ENCODE peak calls at places on chromosome 2, in four cellular contexts. I is right cardiac atrium; N is CD8-positive, alpha-beta T cell; B is cardiac muscle cell. U is an unnamed sample. For H3K4me1 and H3K9me3, the result is how much of the 10 kb centered on the place peaks cover.

GRCh38 chr2:68340631-68341329 is 21.0 kb upstream of the CNRIP1 start:
- DNase-seq in N (no peak), B (no peak), I (no peak), U (no peak)

GRCh38 chr2:194725169-194725568 is 931.9 kb upstream of the SLC39A10 start:
- DNase-seq in B (no peak), N (no peak), I (no peak), U (no peak)

GRCh38 chr2:55048925-55049793 is 1.1 kb downstream of the RTN4 start:
- DNase-seq in I (peak), N (peak), B (peak), U (peak)

GRCh38 chr2:18749912-18750526 is 160.7 kb upstream of the NT5C1B start:
- DNase-seq in B (peak), N (peak), I (peak), U (no peak)

GRCh38 chr2:218727502-218728165 is 17.0 kb downstream of the TTLL4 start:
- DNase-seq in I (no peak), B (peak), N (no peak), U (no peak)

GRCh38 chr2:150357770-150358467 is 129.5 kb downstream of the RND3 start:
- DNase-seq in B (peak), N (no peak), I (no peak), U (no peak)

GRCh38 chr2:62263076-62263475 is 67.2 kb downstream of the B3GNT2 start:
- DNase-seq in I (no peak), N (no peak), B (no peak), U (no peak)

GRCh38 chr2:9703085-9703641 is 72.4 kb upstream of the YWHAQ start:
- DNase-seq in N (peak), I (peak), B (peak), U (peak)

GRCh38 chr2:200787351-200788128 is 24.2 kb upstream of the BZW1 start:
- DNase-seq in N (no peak), I (no peak), B (peak), U (no peak)

GRCh38 chr2:29024882-29025430 is 43.9 kb downstream of the TOGARAM2 start:
- DNase-seq in N (no peak), I (no peak), B (no peak), U (no peak)

GRCh38 chr2:50401772-50402653 is 629.9 kb downstream of the NRXN1 start:
- DNase-seq in B (peak), N (no peak), I (peak), U (no peak)

GRCh38 chr2:101723366-101724112 is 26.0 kb downstream of the MAP4K4 start:
- DNase-seq in N (no peak), B (no peak), I (no peak), U (no peak)

GRCh38 chr2:101722878-101723277 is 25.4 kb downstream of the MAP4K4 start:
- DNase-seq in B (no peak), I (no peak), N (no peak), U (no peak)

GRCh38 chr2:101725038-101725437 is 27.5 kb downstream of the MAP4K4 start:
- DNase-seq in I (no peak), N (no peak), B (no peak), U (no peak)

GRCh38 chr2:101724113-101724450 is 26.6 kb downstream of the MAP4K4 start:
- DNase-seq in N (no peak), B (no peak), I (no peak), U (no peak)

DNA sequence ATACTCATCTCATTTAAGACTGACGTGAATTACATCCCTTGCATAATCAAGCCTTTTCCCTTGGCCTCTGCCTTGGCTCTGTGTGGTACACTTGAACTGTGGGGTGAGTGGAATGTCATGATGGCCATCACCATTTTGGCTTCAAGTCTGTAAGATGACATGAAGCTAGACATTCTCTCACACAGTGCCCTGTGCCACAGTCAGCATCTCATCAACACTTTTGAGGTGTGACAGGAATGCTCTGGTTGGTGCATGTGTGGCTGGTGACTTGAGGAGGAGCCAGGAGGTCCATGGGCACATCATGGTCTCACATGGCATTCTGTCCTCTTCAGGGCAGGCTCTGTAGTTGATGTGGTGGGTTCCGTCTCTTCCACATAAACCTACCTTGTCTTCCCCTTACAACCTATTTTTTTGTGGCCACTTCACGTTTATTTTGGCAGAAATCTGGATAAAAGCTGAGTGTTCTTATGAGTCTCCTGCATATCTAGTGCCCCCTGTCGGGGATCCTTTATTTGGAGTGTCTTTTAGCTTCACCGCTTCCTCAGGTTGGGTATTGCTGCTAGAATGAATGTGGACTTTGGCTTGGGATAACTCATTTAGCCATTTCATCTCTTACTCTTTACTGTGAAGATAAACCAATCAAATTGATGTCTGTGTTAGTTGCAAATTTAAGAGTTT is 28.1 kb downstream of the MAP4K4 start:
- DNase-seq in B (peak), N (no peak), I (no peak), U (no peak)
- H3K4me1 ChIP-seq in B (under half), N (half or more), I (under half), U (under half)

DNA sequence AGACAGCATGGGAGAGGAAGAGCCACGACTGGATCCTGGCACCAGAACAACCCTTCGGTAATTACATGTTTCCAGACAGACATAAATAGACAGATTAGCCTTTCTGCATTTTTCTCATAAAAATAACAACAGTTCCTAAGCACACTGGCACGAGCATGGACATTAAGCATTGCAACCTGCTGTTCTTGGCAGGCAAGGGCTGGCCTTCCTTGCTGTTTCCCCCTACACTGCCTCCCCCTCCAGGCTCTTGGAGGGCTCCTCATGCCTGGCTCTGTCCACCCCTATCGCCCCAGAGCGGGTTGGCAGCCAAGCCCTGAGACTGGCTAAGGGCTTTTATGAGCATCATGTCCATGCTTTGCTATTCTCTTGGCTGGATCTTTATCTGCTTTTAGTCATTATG is 89.6 kb downstream of the TTC32 start:
- DNase-seq in B (no peak), N (no peak), I (no peak), U (no peak)
- H3K27ac ChIP-seq in B (no peak), N (no peak), I (no peak), U (no peak)

DNA sequence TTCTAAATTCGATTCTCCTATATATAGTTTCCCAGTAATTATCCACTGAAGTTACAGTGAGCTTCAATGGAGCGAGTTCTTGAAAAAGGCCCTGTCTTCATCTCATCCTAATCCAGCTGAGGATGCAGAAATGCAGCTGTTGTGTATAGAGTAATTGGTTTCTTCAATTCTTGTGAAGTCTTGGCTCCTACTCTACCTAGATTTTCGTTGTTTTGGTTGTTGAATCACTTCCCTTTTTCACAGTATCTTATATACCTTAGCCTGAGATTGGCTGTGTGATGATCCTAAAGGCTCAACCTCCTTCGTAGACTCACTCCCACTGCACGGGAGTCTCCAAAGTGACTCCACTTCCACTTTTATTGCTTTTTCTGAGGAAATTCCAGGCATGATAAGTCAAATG is 280.4 kb downstream of the PARD3B start:
- DNase-seq in I (no peak), N (no peak), B (no peak), U (no peak)
- H3K9me3 ChIP-seq in I (under half), N (under half), B (under half), U (under half)

DNA sequence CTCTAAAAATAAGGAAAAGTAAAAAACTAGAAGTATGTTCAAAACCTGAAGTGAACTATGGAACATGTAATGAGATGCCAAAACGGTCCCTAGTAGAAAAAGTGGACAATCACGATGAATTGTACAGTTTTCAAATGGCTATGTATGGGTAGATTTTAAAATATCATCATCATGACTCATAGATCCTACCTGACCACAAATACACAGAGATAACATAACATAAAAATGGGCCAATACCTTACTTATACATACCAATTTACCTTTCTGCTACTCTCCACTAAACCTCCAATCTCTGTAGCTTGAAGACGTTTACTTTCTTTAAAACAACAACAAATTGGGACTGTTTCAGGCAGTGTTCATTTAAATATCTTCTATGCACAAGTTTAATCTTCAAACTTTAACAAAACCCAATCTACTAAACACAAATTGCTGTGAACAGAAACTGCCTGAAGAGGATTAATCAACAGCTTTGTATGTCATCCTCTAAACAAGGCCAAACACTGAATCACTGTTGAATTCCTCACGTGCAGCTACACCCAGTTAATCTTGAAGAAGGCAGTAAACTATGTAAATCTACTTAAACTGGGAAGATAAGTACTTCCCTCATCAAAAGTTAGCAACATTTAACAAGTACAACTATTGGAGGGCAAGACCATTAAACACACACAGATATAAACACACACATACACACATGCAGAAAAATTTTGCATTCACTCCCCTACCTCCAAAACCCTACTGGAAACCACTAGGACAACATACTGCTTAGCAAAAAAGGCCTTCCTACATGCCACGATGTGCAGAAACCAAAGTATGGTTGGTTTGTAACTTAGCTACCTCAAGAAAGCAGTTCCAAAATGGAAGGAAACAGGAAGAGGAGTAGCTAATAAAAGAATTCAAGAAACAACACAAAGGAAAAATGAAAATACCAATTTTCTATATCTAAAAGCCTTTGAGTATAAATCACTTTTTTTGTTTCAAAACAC is 90.3 kb downstream of the RBMS1 start:
- DNase-seq in B (peak), N (no peak), I (no peak), U (no peak)
- H3K4me1 ChIP-seq in B (under half), N (half or more), I (under half), U (half or more)

GRCh38 chr2:215870986-215871385 is 142.4 kb downstream of the MREG start:
- DNase-seq in I (no peak), B (no peak), N (no peak), U (no peak)

GRCh38 chr2:215866594-215866993 is 146.8 kb downstream of the MREG start:
- DNase-seq in B (no peak), I (no peak), N (no peak), U (no peak)

GRCh38 chr2:215870088-215870490 is 143.3 kb downstream of the MREG start:
- DNase-seq in I (peak), B (peak), N (no peak), U (no peak)

GRCh38 chr2:215863687-215864086 is 149.7 kb downstream of the MREG start:
- DNase-seq in B (no peak), N (no peak), I (no peak), U (no peak)

GRCh38 chr2:215868886-215869285 is 144.5 kb downstream of the MREG start:
- DNase-seq in N (no peak), I (no peak), B (no peak), U (no peak)
- H3K27ac ChIP-seq in N (no peak), I (no peak), B (no peak), U (no peak)

GRCh38 chr2:112630268-112630667 is 15.5 kb upstream of the SLC20A1 start:
- DNase-seq in N (no peak), B (no peak), I (no peak), U (peak)

GRCh38 chr2:112626604-112627059 is 19.1 kb upstream of the SLC20A1 start:
- DNase-seq in I (peak), N (peak), B (peak), U (peak)

GRCh38 chr2:112627060-112628040 is 18.4 kb upstream of the SLC20A1 start:
- DNase-seq in N (no peak), I (peak), B (peak), U (peak)

GRCh38 chr2:112629823-112630222 is 15.9 kb upstream of the SLC20A1 start:
- DNase-seq in N (no peak), B (no peak), I (no peak), U (no peak)

GRCh38 chr2:112629224-112629623 is 16.5 kb upstream of the SLC20A1 start:
- DNase-seq in N (no peak), B (no peak), I (no peak), U (no peak)
- H3K9me3 ChIP-seq in N (under half), B (under half), I (under half), U (under half)

GRCh38 chr2:39401319-39401718 is 35.8 kb downstream of the MAP4K3 start:
- DNase-seq in N (no peak), B (no peak), I (no peak), U (no peak)

GRCh38 chr2:39407516-39408296 is 29.4 kb downstream of the MAP4K3 start:
- DNase-seq in I (no peak), N (no peak), B (no peak), U (no peak)

GRCh38 chr2:39405364-39405763 is 31.7 kb downstream of the MAP4K3 start:
- DNase-seq in N (no peak), I (no peak), B (no peak), U (no peak)

GRCh38 chr2:39399570-39399969 is 37.5 kb downstream of the MAP4K3 start:
- DNase-seq in I (no peak), N (no peak), B (no peak), U (no peak)

DNA sequence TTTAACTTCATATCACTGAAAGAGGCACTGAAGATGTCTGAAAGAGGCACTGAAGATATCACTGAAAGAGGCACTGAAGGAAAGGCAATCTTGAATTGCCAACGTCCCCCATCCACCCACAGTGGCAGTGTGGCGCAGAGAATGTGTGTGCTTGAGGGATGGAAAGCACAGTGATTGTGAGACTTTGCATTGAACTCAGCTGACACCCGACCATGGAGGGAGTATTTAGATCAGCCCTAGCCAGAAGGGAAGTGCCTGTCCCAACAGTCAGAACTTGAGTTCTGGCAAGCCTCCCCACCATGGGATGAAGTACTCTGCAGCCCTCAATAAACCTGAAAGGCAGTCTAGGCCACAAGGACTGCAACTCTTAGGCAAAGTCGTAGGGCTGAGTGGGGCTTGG is 33.8 kb downstream of the MAP4K3 start:
- DNase-seq in I (no peak), B (peak), N (no peak), U (no peak)
- H3K4me1 ChIP-seq in I (under half), B (under half), N (under half), U (half or more)

GRCh38 chr2:172373076-172373475 is 54.3 kb upstream of the ITGA6 start:
- DNase-seq in B (no peak), I (no peak), N (no peak), U (no peak)
- H3K27ac ChIP-seq in B (no peak), I (no peak), N (no peak), U (no peak)